ENCODE peak calls at places on chromosomes 5 and 9, in nine cellular contexts. U, S, C, B, Q, A, L, J and R are unnamed samples. For H3K4me1, the result is how much of the 10 kb centered on the place peaks cover.

GRCh38 chr5:117594165-117594564 is 1019.5 kb upstream of the SEMA6A start:
- DNase-seq in U (no peak), S (no peak), C (peak), B (no peak), Q (peak), A (no peak), L (peak), J (peak), R (no peak)

GRCh38 chr5:58582411-58583393 is at the start of gene RAB3C:
- DNase-seq in U (peak), S (peak), C (peak), B (no peak), Q (peak), A (peak), L (peak), J (peak), R (peak)

GRCh38 chr9:105475302-105475701 is 27.5 kb downstream of the FSD1L start:
- DNase-seq in U (no peak), S (no peak), C (no peak), B (peak), Q (peak), A (no peak), L (no peak), J (no peak), R (no peak)

GRCh38 chr9:133508046-133508445 is 16.7 kb downstream of the MYMK start:
- DNase-seq in U (no peak), S (no peak), C (no peak), B (no peak), Q (no peak), A (no peak), L (no peak), J (no peak), R (no peak)

GRCh38 chr5:16812911-16813310 is 123.2 kb downstream of the MYO10 start:
- DNase-seq in U (no peak), S (no peak), C (no peak), B (no peak), Q (no peak), A (no peak), L (no peak), J (no peak), R (peak)

GRCh38 chr5:154508114-154508513 is 30.1 kb upstream of the HAND1 start:
- DNase-seq in U (no peak), S (no peak), C (no peak), B (no peak), Q (no peak), A (no peak), L (no peak), J (no peak), R (no peak)

GRCh38 chr9:91332476-91333231 is 29.1 kb downstream of the AUH start:
- DNase-seq in U (no peak), S (no peak), C (no peak), B (no peak), Q (peak), A (peak), L (no peak), J (peak), R (no peak)

GRCh38 chr9:22244141-22245011 is 202.2 kb upstream of the DMRTA1 start:
- DNase-seq in U (peak), S (no peak), C (peak), B (peak), Q (peak), A (no peak), L (peak), J (peak), R (no peak)

GRCh38 chr5:108259306-108259705 is 122.6 kb downstream of the FBXL17 start:
- DNase-seq in U (no peak), S (no peak), C (no peak), B (no peak), Q (peak), A (no peak), L (no peak), J (no peak), R (no peak)

GRCh38 chr5:137340899-137341298 is 158.2 kb downstream of the SPOCK1 start:
- DNase-seq in U (no peak), S (no peak), C (no peak), B (no peak), Q (no peak), A (no peak), L (no peak), J (no peak), R (no peak)

DNA sequence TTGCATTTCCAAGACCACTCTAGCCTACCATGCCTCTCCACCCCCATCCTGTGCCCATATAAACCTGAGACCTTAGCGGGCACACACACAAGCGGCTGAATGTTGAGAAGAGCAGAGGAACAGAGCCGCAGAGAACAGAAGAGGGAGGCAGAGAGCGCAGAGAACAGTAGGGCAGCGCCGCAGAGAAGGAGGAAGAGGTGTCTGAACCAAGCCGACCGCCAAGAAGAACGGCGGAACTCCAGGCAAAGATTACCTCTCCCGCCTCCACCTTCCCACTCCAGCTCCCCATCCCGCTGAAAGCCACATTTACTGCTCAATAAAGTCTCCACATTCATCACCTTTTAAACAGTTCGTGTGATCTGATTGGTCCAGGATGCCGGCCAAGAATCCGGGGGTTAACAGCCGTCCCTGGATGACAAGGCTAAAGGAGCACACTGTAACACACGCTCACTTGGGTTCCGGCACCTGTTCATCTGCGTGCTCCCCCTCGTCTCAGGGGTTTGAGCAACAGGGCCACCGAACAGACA is 33.2 kb downstream of the GRIN3A start:
- DNase-seq in U (peak), S (peak), C (peak), B (no peak), Q (no peak), A (no peak), L (peak), J (no peak), R (no peak)
- TF ChIP-seq CTCF in U (peak), S (no peak), C (peak), B (no peak), Q (no peak), A (no peak), L (peak), J (no peak), R (peak)

GRCh38 chr5:54387659-54388232 is 67.8 kb upstream of the HSPB3 start:
- DNase-seq in U (no peak), S (no peak), C (no peak), B (no peak), Q (peak), A (no peak), L (no peak), J (no peak), R (no peak)
- H3K27ac ChIP-seq in U (no peak), S (no peak), C (no peak), B (no peak), Q (no peak), A (peak), L (no peak), J (no peak), R (no peak)

DNA sequence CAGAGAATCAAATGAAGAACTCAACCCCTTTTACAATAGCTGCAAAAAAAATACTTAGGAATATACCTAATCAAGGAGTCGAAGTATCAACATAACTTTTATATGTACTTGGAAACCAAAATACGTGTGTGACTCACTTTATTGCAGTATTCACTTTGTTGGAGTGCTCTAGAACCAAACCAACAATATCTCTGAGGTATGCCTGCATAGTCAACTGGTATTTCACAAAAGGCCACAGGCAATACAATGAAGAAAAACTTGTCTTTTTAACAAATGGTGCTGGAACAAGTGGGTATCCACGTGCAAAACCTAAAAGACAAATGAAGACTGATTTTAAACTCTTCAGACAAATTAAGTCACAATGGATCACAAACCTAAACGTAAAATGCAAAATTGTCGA is 385.7 kb downstream of the TLE1 start:
- DNase-seq in U (no peak), S (no peak), C (no peak), B (no peak), Q (no peak), A (no peak), L (no peak), J (no peak), R (peak)
- H3K4me1 ChIP-seq in U (under half), S (under half), C (under half), B (under half), Q (under half), A (under half), L (under half), J (under half), R (under half)

GRCh38 chr5:73445708-73446630 is 2.6 kb downstream of the FOXD1 start:
- DNase-seq in U (no peak), S (no peak), C (no peak), B (no peak), Q (peak), A (no peak), L (no peak), J (no peak), R (no peak)

GRCh38 chr5:73443725-73444498 is 4.7 kb downstream of the FOXD1 start:
- DNase-seq in U (peak), S (no peak), C (no peak), B (no peak), Q (peak), A (no peak), L (no peak), J (no peak), R (no peak)

GRCh38 chr5:73442960-73443627 is 5.5 kb downstream of the FOXD1 start:
- DNase-seq in U (no peak), S (no peak), C (no peak), B (no peak), Q (peak), A (no peak), L (no peak), J (no peak), R (no peak)

GRCh38 chr5:73446631-73447233 is 1.8 kb downstream of the FOXD1 start:
- DNase-seq in U (no peak), S (no peak), C (no peak), B (no peak), Q (peak), A (no peak), L (no peak), J (no peak), R (no peak)

GRCh38 chr5:73444499-73445432 is 3.8 kb downstream of the FOXD1 start:
- DNase-seq in U (peak), S (no peak), C (no peak), B (no peak), Q (peak), A (no peak), L (no peak), J (no peak), R (no peak)
- TF ChIP-seq CTCF in U (peak), S (no peak), C (no peak), B (no peak), Q (no peak), A (no peak), L (no peak), J (no peak), R (peak)

GRCh38 chr9:109535365-109535764 is 37.3 kb upstream of the PTPN3 start:
- DNase-seq in U (no peak), S (no peak), C (no peak), B (no peak), Q (no peak), A (no peak), L (no peak), J (no peak), R (no peak)

GRCh38 chr9:109536859-109537258 is 38.8 kb upstream of the PTPN3 start:
- DNase-seq in U (no peak), S (peak), C (no peak), B (no peak), Q (no peak), A (no peak), L (no peak), J (peak), R (no peak)

GRCh38 chr9:109534151-109534550 is 36.0 kb upstream of the PTPN3 start:
- DNase-seq in U (no peak), S (no peak), C (no peak), B (no peak), Q (no peak), A (no peak), L (no peak), J (no peak), R (no peak)

GRCh38 chr9:109538346-109538745 is 40.2 kb upstream of the PTPN3 start:
- DNase-seq in U (no peak), S (no peak), C (no peak), B (no peak), Q (no peak), A (no peak), L (no peak), J (no peak), R (peak)

DNA sequence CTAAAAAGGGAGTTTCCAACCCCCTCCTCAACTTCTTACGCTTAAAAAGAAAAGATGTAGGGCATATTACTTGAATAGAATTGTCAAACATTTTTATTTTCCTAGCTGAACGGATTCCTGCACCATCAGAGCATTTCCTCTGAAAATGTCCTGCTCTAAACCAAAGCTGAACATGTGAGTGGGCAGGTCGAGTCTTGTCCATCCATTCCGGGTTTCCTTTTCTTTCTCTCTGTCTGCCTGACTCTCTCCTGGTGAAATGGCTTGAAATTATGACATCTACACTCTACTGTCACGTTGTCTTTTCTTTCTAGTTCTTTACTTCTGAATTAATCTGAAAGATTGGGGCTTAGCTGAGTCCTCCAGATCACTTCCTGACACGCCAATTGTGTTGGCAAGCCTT is 39.2 kb upstream of the PTPN3 start:
- DNase-seq in U (no peak), S (no peak), C (no peak), B (no peak), Q (no peak), A (no peak), L (no peak), J (no peak), R (peak)
- H3K27ac ChIP-seq in U (no peak), S (no peak), C (no peak), B (no peak), Q (no peak), A (no peak), L (no peak), J (no peak), R (peak)